ENCODE peak calls at places on chromosomes 12 and 14, in five cellular contexts. One of them, this sample, is unnamed.

GRCh38 chr12:119956047-119956446 is 33.0 kb upstream of the BICDL1 start:
- DNase-seq in IMR-90: no peak
- DNase-seq in Peyer's patch: no peak
- DNase-seq in HepG2: peak; percentile 17
- DNase-seq in GM12891: no peak
- DNase-seq in this sample: no peak

GRCh38 chr14:33163109-33163508 is 224.4 kb downstream of the NPAS3 start:
- DNase-seq in IMR-90: no peak
- DNase-seq in Peyer's patch: no peak
- DNase-seq in HepG2: no peak
- DNase-seq in GM12891: no peak
- DNase-seq in this sample: no peak

GRCh38 chr12:94841171-94841570 is 162.3 kb downstream of the NDUFA12 start:
- DNase-seq in IMR-90: no peak
- DNase-seq in Peyer's patch: no peak
- DNase-seq in HepG2: no peak
- DNase-seq in GM12891: no peak
- DNase-seq in this sample: no peak

GRCh38 chr12:121582583-121583333 is 1.9 kb upstream of the KDM2B start:
- DNase-seq in IMR-90: no peak
- DNase-seq in Peyer's patch: no peak
- DNase-seq in HepG2: peak; percentile 86
- DNase-seq in GM12891: no peak
- DNase-seq in this sample: peak; percentile 43

GRCh38 chr12:79662046-79662811 is 28.5 kb downstream of the PAWR start:
- DNase-seq in IMR-90: peak; percentile 45
- DNase-seq in Peyer's patch: no peak
- DNase-seq in HepG2: peak; percentile 84
- DNase-seq in GM12891: no peak
- DNase-seq in this sample: no peak

GRCh38 chr14:64061706-64062105 is 208.9 kb downstream of the SYNE2 start:
- DNase-seq in IMR-90: no peak
- DNase-seq in Peyer's patch: no peak
- DNase-seq in HepG2: no peak
- DNase-seq in GM12891: no peak
- DNase-seq in this sample: no peak

GRCh38 chr14:102320033-102320660 is 601 bp downstream of the ZNF839 start:
- DNase-seq in IMR-90: peak; percentile 56
- DNase-seq in Peyer's patch: peak; percentile 64
- DNase-seq in HepG2: no peak
- DNase-seq in GM12891: no peak
- DNase-seq in this sample: peak; percentile 79

GRCh38 chr12:52164624-52165023 is 27.2 kb downstream of the KRT80 start:
- DNase-seq in IMR-90: peak; percentile 47
- DNase-seq in Peyer's patch: no peak
- DNase-seq in HepG2: peak; percentile 43
- DNase-seq in GM12891: no peak
- DNase-seq in this sample: no peak

GRCh38 chr12:71576546-71576945 is 87.1 kb downstream of the ZFC3H1 start:
- DNase-seq in IMR-90: no peak
- DNase-seq in Peyer's patch: no peak
- DNase-seq in HepG2: no peak
- DNase-seq in GM12891: no peak
- DNase-seq in this sample: no peak

GRCh38 chr12:103855036-103855712 is 14.1 kb upstream of the NT5DC3 start:
- DNase-seq in IMR-90: peak; percentile 85
- DNase-seq in Peyer's patch: no peak
- DNase-seq in HepG2: peak; percentile 65
- DNase-seq in GM12891: no peak
- DNase-seq in this sample: no peak

GRCh38 chr14:55707365-55707804 is 127.4 kb downstream of the KTN1 start:
- DNase-seq in IMR-90: peak; percentile 76
- DNase-seq in Peyer's patch: no peak
- DNase-seq in HepG2: peak; percentile 31
- DNase-seq in GM12891: no peak
- DNase-seq in this sample: peak; percentile 44

GRCh38 chr14:74979442-74980397 is 23.0 kb upstream of the EIF2B2 start:
- DNase-seq in IMR-90: peak; percentile 36
- DNase-seq in Peyer's patch: peak; percentile 44
- DNase-seq in HepG2: no peak
- DNase-seq in GM12891: no peak
- DNase-seq in this sample: no peak

GRCh38 chr12:80711866-80712265 is 4.4 kb downstream of the MYF6 start:
- DNase-seq in IMR-90: no peak
- DNase-seq in Peyer's patch: no peak
- DNase-seq in HepG2: no peak
- DNase-seq in GM12891: no peak
- DNase-seq in this sample: no peak

GRCh38 chr12:106981781-106982180 is 5.2 kb downstream of the MTERF2 start:
- DNase-seq in IMR-90: peak; percentile 34
- DNase-seq in Peyer's patch: no peak
- DNase-seq in HepG2: no peak
- DNase-seq in GM12891: no peak
- DNase-seq in this sample: no peak

GRCh38 chr12:123242083-123242904 is 9.1 kb downstream of the MTRFR start:
- DNase-seq in IMR-90: peak; percentile 10
- DNase-seq in Peyer's patch: no peak
- DNase-seq in HepG2: no peak
- DNase-seq in GM12891: no peak
- DNase-seq in this sample: no peak

GRCh38 chr12:103503546-103504480 is 8.0 kb upstream of the C12orf42 start:
- DNase-seq in IMR-90: no peak
- DNase-seq in Peyer's patch: peak; percentile 76
- DNase-seq in HepG2: peak; percentile 13
- DNase-seq in GM12891: peak; percentile 25
- DNase-seq in this sample: peak; percentile 42

GRCh38 chr12:104154286-104154685 is 16.3 kb upstream of the NFYB start:
- DNase-seq in IMR-90: no peak
- DNase-seq in Peyer's patch: no peak
- DNase-seq in HepG2: no peak
- DNase-seq in GM12891: no peak
- DNase-seq in this sample: no peak

GRCh38 chr14:96245710-96246534 is 10.1 kb upstream of the BDKRB1 start:
- DNase-seq in IMR-90: peak; percentile 85
- DNase-seq in Peyer's patch: no peak
- DNase-seq in HepG2: no peak
- DNase-seq in GM12891: no peak
- DNase-seq in this sample: no peak

GRCh38 chr14:96055065-96055752 is 16.0 kb downstream of the C14orf132 start:
- DNase-seq in IMR-90: peak; percentile 35
- DNase-seq in Peyer's patch: no peak
- DNase-seq in HepG2: no peak
- DNase-seq in GM12891: no peak
- DNase-seq in this sample: no peak

GRCh38 chr14:55592426-55592825 is 12.4 kb downstream of the KTN1 start:
- DNase-seq in IMR-90: no peak
- DNase-seq in Peyer's patch: no peak
- DNase-seq in HepG2: peak; percentile 82
- DNase-seq in GM12891: no peak
- DNase-seq in this sample: no peak

GRCh38 chr12:210277-211141 is 3.4 kb downstream of the SLC6A12 start:
- DNase-seq in IMR-90: no peak
- DNase-seq in Peyer's patch: no peak
- DNase-seq in HepG2: peak; percentile 93
- DNase-seq in GM12891: no peak
- DNase-seq in this sample: no peak

GRCh38 chr12:15011162-15011561 is 38.3 kb downstream of the PDE6H start:
- DNase-seq in IMR-90: no peak
- DNase-seq in Peyer's patch: no peak
- DNase-seq in HepG2: no peak
- DNase-seq in GM12891: no peak
- DNase-seq in this sample: peak; percentile 7

GRCh38 chr14:70808402-70809237 is 693 bp downstream of the MAP3K9 start:
- DNase-seq in IMR-90: no peak
- DNase-seq in Peyer's patch: peak; percentile 65
- DNase-seq in HepG2: no peak
- DNase-seq in GM12891: no peak
- DNase-seq in this sample: no peak

GRCh38 chr14:33315721-33316120 is 377.0 kb downstream of the NPAS3 start:
- DNase-seq in IMR-90: no peak
- DNase-seq in Peyer's patch: no peak
- DNase-seq in HepG2: no peak
- DNase-seq in GM12891: no peak
- DNase-seq in this sample: no peak

GRCh38 chr14:101167428-101167827 is 263.9 kb upstream of the RTL1 start:
- DNase-seq in IMR-90: no peak
- DNase-seq in Peyer's patch: no peak
- DNase-seq in HepG2: no peak
- DNase-seq in GM12891: no peak
- DNase-seq in this sample: peak; percentile 3

GRCh38 chr12:105882404-105882803 is 256.4 kb downstream of the NUAK1 start:
- DNase-seq in IMR-90: no peak
- DNase-seq in Peyer's patch: no peak
- DNase-seq in HepG2: no peak
- DNase-seq in GM12891: no peak
- DNase-seq in this sample: no peak

GRCh38 chr14:76955575-76956252 is 72.8 kb downstream of the IRF2BPL start:
- DNase-seq in IMR-90: peak; percentile 59
- DNase-seq in Peyer's patch: peak; percentile 62
- DNase-seq in HepG2: peak; percentile 59
- DNase-seq in GM12891: no peak
- DNase-seq in this sample: no peak

GRCh38 chr12:111121840-111122239 is 201.5 kb upstream of the MYL2 start:
- DNase-seq in IMR-90: no peak
- DNase-seq in Peyer's patch: no peak
- DNase-seq in HepG2: no peak
- DNase-seq in GM12891: no peak
- DNase-seq in this sample: no peak

GRCh38 chr12:46364777-46365580 is 7.6 kb downstream of the SLC38A2 start:
- DNase-seq in IMR-90: peak; percentile 85
- DNase-seq in Peyer's patch: peak; percentile 70
- DNase-seq in HepG2: peak; percentile 78
- DNase-seq in GM12891: no peak
- DNase-seq in this sample: no peak

GRCh38 chr12:71392521-71393145 is 47.0 kb upstream of the LGR5 start:
- DNase-seq in IMR-90: peak; percentile 70
- DNase-seq in Peyer's patch: no peak
- DNase-seq in HepG2: peak; percentile 69
- DNase-seq in GM12891: peak; percentile 41
- DNase-seq in this sample: peak; percentile 77

DNA sequence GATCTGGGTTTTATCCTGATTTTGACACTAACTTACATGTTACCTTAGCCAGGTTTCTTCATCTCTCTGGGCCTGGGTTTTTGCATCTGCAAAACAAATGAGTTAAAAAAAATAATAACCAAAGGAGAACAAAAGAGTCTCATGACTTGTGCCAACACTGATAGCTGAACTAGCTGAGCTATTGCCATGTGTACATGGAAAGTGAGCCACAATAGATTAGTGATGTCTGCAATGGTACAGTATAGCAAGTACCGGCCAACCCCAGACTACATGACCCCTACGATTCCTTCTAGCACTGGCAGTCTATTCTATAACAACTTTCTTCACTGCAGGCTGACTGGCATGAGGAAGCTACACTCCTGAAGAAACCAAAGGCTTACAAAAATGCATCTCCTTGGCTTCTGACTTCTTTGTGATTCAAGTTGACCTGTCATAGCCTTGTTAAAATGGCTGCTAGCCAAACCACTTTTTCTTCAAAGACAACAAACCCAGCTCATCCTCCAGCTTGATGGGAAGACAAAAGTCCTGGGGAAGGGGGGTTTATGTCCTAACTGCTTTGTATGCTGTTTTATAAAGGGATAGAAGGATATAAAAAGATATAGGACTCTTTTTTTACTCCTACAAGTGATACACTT is 123.7 kb downstream of the DAD1 start:
- DNase-seq in IMR-90: peak; percentile 1
- DNase-seq in Peyer's patch: no peak
- DNase-seq in HepG2: no peak
- DNase-seq in GM12891: no peak
- DNase-seq in this sample: no peak
- TF ChIP-seq POLR2A in IMR-90: no peak
- TF ChIP-seq POLR2A in Peyer's patch: no peak
- TF ChIP-seq POLR2A in HepG2: no peak
- TF ChIP-seq POLR2A in GM12891: no peak
- TF ChIP-seq POLR2A in this sample: no peak

DNA sequence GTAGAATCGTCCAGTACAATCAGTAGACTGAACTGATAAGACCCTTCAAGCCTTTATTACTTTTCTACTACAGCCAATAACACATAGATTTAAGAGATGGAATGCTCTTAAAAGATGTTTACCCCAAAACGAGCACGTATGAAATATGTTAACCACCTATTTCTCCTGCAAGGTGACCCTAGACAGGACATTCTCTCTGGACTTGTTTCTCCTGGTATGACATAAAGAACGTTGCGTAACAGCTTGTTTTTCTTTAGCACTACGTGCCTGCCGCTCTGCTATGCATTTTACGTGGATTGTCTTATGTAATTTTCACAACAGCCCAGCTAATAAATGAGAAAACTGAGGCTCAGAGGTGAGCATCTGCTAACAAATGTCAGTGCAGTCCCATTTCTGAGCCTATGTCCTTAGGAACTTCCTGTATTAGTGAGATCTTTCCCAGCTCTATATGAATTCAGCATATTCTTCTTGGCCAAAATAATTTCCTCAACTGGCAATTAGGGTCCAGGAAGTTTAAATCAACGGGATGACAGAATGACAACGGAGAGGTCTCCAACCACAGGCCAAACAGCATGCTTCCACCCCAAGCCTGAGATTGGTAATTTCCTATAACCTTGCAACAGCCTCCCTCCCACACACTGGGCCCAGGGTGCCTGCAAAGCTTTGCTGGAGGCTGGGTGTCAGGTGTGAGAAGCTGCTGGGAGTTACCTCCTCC is 3.7 kb downstream of the NFKBIA start:
- DNase-seq in IMR-90: no peak
- DNase-seq in Peyer's patch: no peak
- DNase-seq in HepG2: peak; percentile 73
- DNase-seq in GM12891: no peak
- DNase-seq in this sample: no peak
- TF ChIP-seq POLR2A in IMR-90: no peak
- TF ChIP-seq POLR2A in Peyer's patch: peak; percentile 13
- TF ChIP-seq POLR2A in HepG2: no peak
- TF ChIP-seq POLR2A in GM12891: peak; percentile 91
- TF ChIP-seq POLR2A in this sample: peak; percentile 31

GRCh38 chr12:114473717-114474116 is 67.8 kb upstream of the TBX5 start:
- DNase-seq in IMR-90: no peak
- DNase-seq in Peyer's patch: no peak
- DNase-seq in HepG2: no peak
- DNase-seq in GM12891: no peak
- DNase-seq in this sample: no peak
- TF ChIP-seq POLR2A in IMR-90: no peak
- TF ChIP-seq POLR2A in Peyer's patch: no peak
- TF ChIP-seq POLR2A in HepG2: no peak
- TF ChIP-seq POLR2A in GM12891: no peak
- TF ChIP-seq POLR2A in this sample: no peak

DNA sequence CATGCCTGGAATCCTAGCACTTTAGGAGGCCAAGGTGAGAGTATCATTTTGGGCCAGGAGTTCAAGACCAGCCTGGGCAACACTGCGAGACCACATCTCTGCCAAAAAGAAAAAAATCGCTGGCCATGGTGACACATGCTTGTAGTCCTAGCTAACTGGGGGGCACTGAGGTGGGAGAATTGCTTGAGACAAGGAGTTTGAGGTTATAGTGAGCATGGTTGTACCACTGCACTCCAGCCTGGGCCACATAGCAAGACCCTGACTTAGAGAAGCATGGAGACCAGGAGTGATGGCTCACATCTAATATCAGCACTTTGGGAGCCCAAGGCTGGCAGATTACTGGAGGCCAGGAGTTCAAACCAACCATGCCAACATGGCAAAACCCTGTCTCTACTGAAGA is 9.2 kb downstream of the PTGES3 start:
- DNase-seq in IMR-90: no peak
- DNase-seq in Peyer's patch: peak; percentile 24
- DNase-seq in HepG2: no peak
- DNase-seq in GM12891: no peak
- DNase-seq in this sample: no peak
- TF ChIP-seq POLR2A in IMR-90: no peak
- TF ChIP-seq POLR2A in Peyer's patch: no peak
- TF ChIP-seq POLR2A in HepG2: no peak
- TF ChIP-seq POLR2A in GM12891: no peak
- TF ChIP-seq POLR2A in this sample: no peak

This sample was measured in erythroblast.